ENCODE peak calls at places on chromosomes 1 and 21, in eight cellular contexts. G, W, V, X, J, D, C and R are unnamed samples.
A peak's percentile ranks its signal among the peaks of the same experiment; 100 is the strongest.

GRCh38 chr21:44761011-44761729 is 40.5 kb downstream of the UBE2G2 start:
- DNase-seq in G (no peak), W (no peak), V (no peak), X (no peak), J (no peak), D (no peak), C (no peak), R (no peak)

GRCh38 chr21:38434913-38435533 is 63.3 kb downstream of the ERG start:
- DNase-seq in G (no peak), W (no peak), V (no peak), X (peak; percentile 10), J (peak; percentile 54), D (peak; percentile 81), C (no peak), R (no peak)

GRCh38 chr1:214548988-214549387 is 2.4 kb downstream of the PTPN14 start:
- DNase-seq in G (peak; percentile 64), W (no peak), V (no peak), X (peak; percentile 73), J (peak; percentile 49), D (peak; percentile 56), C (no peak), R (no peak)

GRCh38 chr21:23016617-23017016 is 2018.4 kb downstream of the NCAM2 start:
- DNase-seq in G (no peak), W (peak; percentile 52), V (no peak), X (no peak), J (no peak), D (no peak), C (no peak), R (no peak)

GRCh38 chr21:42059721-42060120 is 11.4 kb upstream of the UMODL1 start:
- DNase-seq in G (no peak), W (no peak), V (no peak), X (no peak), J (no peak), D (no peak), C (no peak), R (no peak)

GRCh38 chr1:235996048-235996785 is 68.7 kb downstream of the NID1 start:
- DNase-seq in G (no peak), W (no peak), V (peak; percentile 56), X (no peak), J (no peak), D (no peak), C (no peak), R (no peak)

GRCh38 chr1:41664861-41665640 is 180.6 kb upstream of the EDN2 start:
- DNase-seq in G (peak; percentile 53), W (no peak), V (no peak), X (peak; percentile 58), J (peak; percentile 85), D (peak; percentile 56), C (no peak), R (no peak)

GRCh38 chr1:26799479-26800133 is 11.9 kb downstream of the PIGV start:
- DNase-seq in G (peak; percentile 71), W (peak; percentile 40), V (no peak), X (peak; percentile 87), J (peak; percentile 94), D (peak; percentile 51), C (no peak), R (no peak)

GRCh38 chr1:151871284-151872030 is 17.9 kb upstream of the THEM5 start:
- DNase-seq in G (no peak), W (no peak), V (no peak), X (no peak), J (peak; percentile 42), D (no peak), C (no peak), R (no peak)

GRCh38 chr1:211566431-211567025 is 12.4 kb downstream of the SLC30A1 start:
- DNase-seq in G (no peak), W (no peak), V (peak; percentile 57), X (no peak), J (no peak), D (no peak), C (no peak), R (no peak)

GRCh38 chr1:172906778-172907592 is 143.8 kb downstream of the TNFSF18 start:
- DNase-seq in G (peak; percentile 83), W (peak; percentile 73), V (no peak), X (peak; percentile 90), J (peak; percentile 75), D (peak; percentile 91), C (peak; percentile 13), R (no peak)

GRCh38 chr1:162847839-162848453 is 13.0 kb downstream of the CCDC190 start:
- DNase-seq in G (peak; percentile 61), W (peak; percentile 89), V (peak; percentile 67), X (peak; percentile 84), J (peak; percentile 88), D (peak; percentile 68), C (peak; percentile 77), R (peak; percentile 53)

GRCh38 chr1:224454337-224455055 is 19.9 kb upstream of the WDR26 start:
- DNase-seq in G (no peak), W (no peak), V (no peak), X (no peak), J (no peak), D (no peak), C (no peak), R (no peak)

GRCh38 chr1:48878191-48878940 is 101.7 kb upstream of the BEND5 start:
- DNase-seq in G (peak; percentile 81), W (peak; percentile 56), V (no peak), X (peak; percentile 96), J (peak; percentile 87), D (peak; percentile 78), C (no peak), R (no peak)

GRCh38 chr1:10939654-10940450 is 72.6 kb upstream of the TARDBP start:
- DNase-seq in G (no peak), W (peak; percentile 33), V (peak; percentile 87), X (no peak), J (peak; percentile 18), D (no peak), C (no peak), R (no peak)

GRCh38 chr21:29658177-29658933 is 281.4 kb downstream of the GRIK1 start:
- DNase-seq in G (no peak), W (no peak), V (no peak), X (no peak), J (no peak), D (no peak), C (no peak), R (no peak)

GRCh38 chr1:10834770-10835412 is 38.4 kb upstream of the CASZ1 start:
- DNase-seq in G (no peak), W (no peak), V (no peak), X (no peak), J (no peak), D (no peak), C (no peak), R (no peak)

GRCh38 chr1:36772837-36773495 is 261.3 kb downstream of the GRIK3 start:
- DNase-seq in G (no peak), W (no peak), V (no peak), X (no peak), J (no peak), D (no peak), C (no peak), R (no peak)

DNA sequence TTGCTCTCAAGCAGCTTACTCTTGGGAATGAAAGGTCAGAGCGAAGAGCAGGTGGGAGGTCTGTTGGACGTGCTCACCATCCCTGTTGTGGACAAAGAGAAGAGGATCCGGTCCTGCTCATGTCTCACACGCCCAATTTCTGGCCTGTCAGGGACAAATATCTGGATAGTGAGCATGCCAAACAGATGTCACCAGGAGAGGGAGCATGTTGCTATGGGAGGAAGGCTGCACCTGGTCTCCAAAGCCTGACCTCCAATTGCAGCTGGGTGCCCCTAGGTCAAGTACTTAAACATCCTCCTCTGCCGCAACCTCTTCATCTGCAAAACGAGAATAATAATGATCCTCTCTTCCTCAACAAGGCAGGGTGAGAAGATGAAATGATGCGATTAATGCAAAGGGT is 53.4 kb downstream of the DMRTA2 start:
- DNase-seq in G (no peak), W (no peak), V (no peak), X (peak; percentile 5), J (no peak), D (no peak), C (no peak), R (no peak)
- TF ChIP-seq CTCF in G (peak; percentile 4), W (peak; percentile 49), V (peak; percentile 43), X (peak; percentile 15), J (peak; percentile 10), D (peak; percentile 31), C (no peak), R (no peak)

GRCh38 chr1:239786464-239786863 is 305.2 kb upstream of the FMN2 start:
- DNase-seq in G (no peak), W (no peak), V (no peak), X (no peak), J (no peak), D (no peak), C (no peak), R (no peak)
- TF ChIP-seq CTCF in G (no peak), W (no peak), V (no peak), X (no peak), J (no peak), D (no peak), C (no peak), R (no peak)

GRCh38 chr1:35692310-35692709 is 26.4 kb downstream of the C1orf216 start:
- DNase-seq in G (no peak), W (no peak), V (no peak), X (no peak), J (no peak), D (no peak), C (no peak), R (no peak)

GRCh38 chr1:35688161-35688560 is 30.5 kb downstream of the C1orf216 start:
- DNase-seq in G (no peak), W (no peak), V (no peak), X (no peak), J (no peak), D (no peak), C (no peak), R (no peak)

GRCh38 chr1:35691080-35691479 is 27.6 kb downstream of the C1orf216 start:
- DNase-seq in G (no peak), W (peak; percentile 92), V (no peak), X (no peak), J (no peak), D (no peak), C (no peak), R (no peak)

GRCh38 chr1:35691571-35692220 is 27.0 kb downstream of the C1orf216 start:
- DNase-seq in G (no peak), W (no peak), V (no peak), X (no peak), J (no peak), D (no peak), C (no peak), R (no peak)
- TF ChIP-seq CTCF in G (no peak), W (no peak), V (no peak), X (no peak), J (no peak), D (no peak), C (no peak), R (no peak)

GRCh38 chr1:180916012-180916770 is 3.5 kb downstream of the KIAA1614 start:
- DNase-seq in G (no peak), W (no peak), V (no peak), X (no peak), J (no peak), D (no peak), C (no peak), R (no peak)
- TF ChIP-seq CTCF in G (no peak), W (no peak), V (no peak), X (no peak), J (no peak), D (no peak), C (no peak), R (no peak)